ENCODE peak calls at places on chromosomes 5 and 9, in ten cellular contexts. R is transverse colon, U is kidney epithelial cell, C is gastrocnemius medialis, A is HL-60, H is fibroblast of lung, K is ovary, T is HepG2, O is cardiac muscle cell, Y is psoas muscle. P is an unnamed sample.
A peak's percentile ranks its signal among the peaks of the same experiment; 100 is the strongest.

GRCh38 chr9:79572032-79572890 is 496 bp downstream of the TLE4 start:
- DNase-seq in R (peak; percentile 45), U (no peak), C (peak; percentile 39), A (no peak), H (peak; percentile 44), K (peak; percentile 40), T (no peak), O (peak; percentile 64), Y (peak; percentile 61), P (peak; percentile 14)

GRCh38 chr9:113523421-113524141 is 60.1 kb downstream of the RGS3 start:
- DNase-seq in R (peak; percentile 81), U (no peak), C (peak; percentile 43), A (peak; percentile 68), H (peak; percentile 12), K (peak; percentile 45), T (no peak), O (peak; percentile 39), Y (peak; percentile 51), P (no peak)

GRCh38 chr5:111641533-111642230 is 115.3 kb downstream of the NREP start:
- DNase-seq in R (no peak), U (peak; percentile 35), C (no peak), A (no peak), H (peak; percentile 71), K (no peak), T (no peak), O (peak; percentile 55), Y (no peak), P (no peak)

GRCh38 chr5:26942481-26942880 is 95.9 kb downstream of the CDH9 start:
- DNase-seq in R (no peak), U (no peak), C (no peak), A (no peak), H (peak; percentile 22), K (no peak), T (no peak), O (peak; percentile 26), Y (no peak), P (no peak)

GRCh38 chr9:95067057-95067456 is 250.5 kb downstream of the FANCC start:
- DNase-seq in R (no peak), U (no peak), C (no peak), A (no peak), H (no peak), K (no peak), T (no peak), O (no peak), Y (no peak), P (no peak)

GRCh38 chr9:137604345-137605145 is 941 bp upstream of the ARRDC1 start:
- DNase-seq in R (no peak), U (no peak), C (no peak), A (no peak), H (no peak), K (no peak), T (no peak), O (no peak), Y (no peak), P (no peak)

GRCh38 chr5:154861946-154862345 is 3.5 kb downstream of the CNOT8 start:
- DNase-seq in R (no peak), U (no peak), C (no peak), A (no peak), H (no peak), K (no peak), T (no peak), O (no peak), Y (no peak), P (no peak)

GRCh38 chr5:133967715-133968056 is 739 bp downstream of the C5orf15 start:
- DNase-seq in R (peak; percentile 14), U (no peak), C (no peak), A (no peak), H (peak; percentile 51), K (no peak), T (no peak), O (peak; percentile 43), Y (no peak), P (no peak)

GRCh38 chr5:177426566-177427210 is at the start of gene GRK6:
- DNase-seq in R (peak; percentile 78), U (no peak), C (no peak), A (peak; percentile 78), H (no peak), K (peak; percentile 63), T (no peak), O (no peak), Y (peak; percentile 59), P (peak; percentile 54)

GRCh38 chr9:132160802-132161742 is 786 bp upstream of the NTNG2 start:
- DNase-seq in R (peak; percentile 32), U (peak; percentile 26), C (no peak), A (peak; percentile 64), H (peak; percentile 76), K (no peak), T (no peak), O (peak; percentile 77), Y (peak; percentile 29), P (no peak)

GRCh38 chr5:154523704-154524103 is 45.7 kb upstream of the HAND1 start:
- DNase-seq in R (no peak), U (no peak), C (no peak), A (no peak), H (peak; percentile 6), K (no peak), T (no peak), O (peak; percentile 14), Y (no peak), P (peak; percentile 76)

GRCh38 chr9:116543731-116544400 is 143.2 kb upstream of the TRIM32 start:
- DNase-seq in R (no peak), U (no peak), C (peak; percentile 77), A (no peak), H (peak; percentile 89), K (no peak), T (no peak), O (peak; percentile 42), Y (peak; percentile 58), P (no peak)

GRCh38 chr5:136205061-136205702 is 12.2 kb upstream of the SMIM32 start:
- DNase-seq in R (no peak), U (no peak), C (no peak), A (no peak), H (peak; percentile 87), K (no peak), T (no peak), O (no peak), Y (no peak), P (no peak)
- H3K27me3 ChIP-seq in R (no peaks in the 10 kb centered on the region), U (peaks cover 7% of the 10 kb centered on the region), C (no peaks in the 10 kb centered on the region), A (no peaks in the 10 kb centered on the region), H (no peaks in the 10 kb centered on the region), K (no peaks in the 10 kb centered on the region), T (no peaks in the 10 kb centered on the region), O (peaks cover 11% of the 10 kb centered on the region), Y (no peaks in the 10 kb centered on the region), P (no peaks in the 10 kb centered on the region)

DNA sequence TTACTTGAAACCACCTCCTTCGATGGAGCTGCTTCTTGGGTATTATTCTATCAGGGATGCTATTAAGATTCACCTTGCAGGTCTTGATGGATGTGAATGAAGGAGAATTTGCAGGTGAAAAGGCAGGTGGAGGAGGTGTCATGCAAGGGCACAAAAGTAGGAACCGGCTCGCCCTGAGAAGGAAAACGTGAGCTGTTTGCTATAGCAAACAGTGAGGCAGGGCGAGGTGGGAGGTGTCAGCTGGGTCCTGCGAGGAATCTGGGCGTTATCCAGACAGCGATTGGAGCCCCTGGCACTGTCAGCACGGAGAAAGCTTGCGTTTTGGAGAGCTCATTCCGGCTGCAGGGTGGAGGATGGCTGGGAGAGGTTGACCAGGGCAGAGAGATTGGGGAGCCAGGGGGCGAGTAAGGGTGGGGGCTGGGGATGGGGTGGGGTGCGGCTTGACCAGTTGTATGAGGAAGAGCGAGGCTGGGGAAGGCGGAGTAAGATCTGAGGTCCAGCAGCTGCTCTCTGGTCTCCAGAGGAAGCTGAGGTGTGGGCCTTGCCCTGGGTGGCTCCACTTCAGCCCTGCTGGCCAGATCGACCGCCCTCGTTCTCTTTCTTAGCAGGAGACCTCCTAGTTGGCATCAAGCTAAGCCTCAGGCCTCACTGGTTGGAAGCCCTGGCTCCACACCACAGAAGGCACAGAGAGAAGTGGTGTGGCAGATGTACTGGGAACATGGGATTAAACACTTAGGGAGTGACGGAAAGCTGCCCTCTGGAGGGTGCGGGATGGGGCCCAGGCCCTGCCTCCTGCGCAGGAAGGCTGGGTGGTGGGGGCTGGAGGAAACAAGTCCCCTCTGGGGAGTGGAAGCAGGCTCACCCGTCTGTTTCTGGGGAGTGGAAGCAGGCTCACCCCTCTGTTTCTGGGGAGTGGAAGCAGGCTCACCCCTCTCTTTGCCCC is 54.7 kb upstream of the NEURL1B start:
- DNase-seq in R (peak; percentile 36), U (no peak), C (no peak), A (no peak), H (no peak), K (no peak), T (no peak), O (no peak), Y (no peak), P (peak; percentile 24)
- H3K27me3 ChIP-seq in R (no peaks in the 10 kb centered on the region), U (peaks cover 25% of the 10 kb centered on the region), C (no peaks in the 10 kb centered on the region), A (peaks cover 2% of the 10 kb centered on the region), H (peaks cover 31% of the 10 kb centered on the region), K (no peaks in the 10 kb centered on the region), T (peaks cover 4% of the 10 kb centered on the region), O (no peaks in the 10 kb centered on the region), Y (peaks cover 9% of the 10 kb centered on the region), P (no peaks in the 10 kb centered on the region)

GRCh38 chr5:172897691-172898512 is 61.3 kb upstream of the RPL26L1 start:
- DNase-seq in R (no peak), U (peak; percentile 69), C (no peak), A (no peak), H (peak; percentile 99), K (peak; percentile 62), T (no peak), O (peak; percentile 83), Y (peak; percentile 58), P (no peak)

GRCh38 chr5:172898513-172899369 is 60.5 kb upstream of the RPL26L1 start:
- DNase-seq in R (no peak), U (no peak), C (no peak), A (no peak), H (no peak), K (peak; percentile 35), T (no peak), O (no peak), Y (no peak), P (no peak)

GRCh38 chr5:172901788-172902496 is 57.3 kb upstream of the RPL26L1 start:
- DNase-seq in R (no peak), U (no peak), C (no peak), A (no peak), H (peak; percentile 66), K (peak; percentile 55), T (no peak), O (peak; percentile 73), Y (no peak), P (peak; percentile 71)

GRCh38 chr5:172901012-172901780 is 58.0 kb upstream of the RPL26L1 start:
- DNase-seq in R (peak; percentile 42), U (peak; percentile 94), C (peak; percentile 69), A (no peak), H (peak; percentile 98), K (peak; percentile 90), T (peak; percentile 22), O (peak; percentile 90), Y (peak; percentile 72), P (peak; percentile 47)

DNA sequence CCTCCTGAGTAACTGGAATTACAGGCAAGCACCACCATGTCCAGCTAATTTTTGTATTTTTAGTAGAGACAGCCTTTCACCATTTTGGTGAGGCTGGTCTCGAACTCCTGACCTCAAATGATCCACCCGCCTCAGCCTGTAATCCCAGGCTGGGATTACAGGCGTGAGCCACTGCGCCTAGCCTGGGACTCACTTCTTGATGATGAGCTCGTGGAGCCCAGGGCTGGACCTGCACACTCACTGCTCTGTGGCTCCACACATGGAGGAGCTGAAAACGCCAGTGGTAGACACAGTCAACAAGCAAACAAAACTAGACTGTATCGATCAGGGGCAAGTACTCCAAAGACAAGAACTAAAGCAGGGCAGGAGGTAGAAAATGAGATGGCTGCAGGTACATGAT is 59.8 kb upstream of the RPL26L1 start:
- DNase-seq in R (no peak), U (no peak), C (no peak), A (no peak), H (no peak), K (peak; percentile 21), T (no peak), O (no peak), Y (no peak), P (no peak)
- H3K27me3 ChIP-seq in R (no peaks in the 10 kb centered on the region), U (no peaks in the 10 kb centered on the region), C (no peaks in the 10 kb centered on the region), A (no peaks in the 10 kb centered on the region), H (no peaks in the 10 kb centered on the region), K (no peaks in the 10 kb centered on the region), T (no peaks in the 10 kb centered on the region), O (no peaks in the 10 kb centered on the region), Y (no peaks in the 10 kb centered on the region), P (no peaks in the 10 kb centered on the region)

GRCh38 chr9:83062653-83063527 is at the start of gene RASEF:
- DNase-seq in R (peak; percentile 85), U (no peak), C (no peak), A (no peak), H (peak; percentile 57), K (no peak), T (no peak), O (peak; percentile 13), Y (no peak), P (peak; percentile 34)
- H3K27me3 ChIP-seq in R (peaks cover 34% of the 10 kb centered on the region), U (no peaks in the 10 kb centered on the region), C (peaks cover 64% of the 10 kb centered on the region), A (peaks cover 22% of the 10 kb centered on the region), H (peaks cover 12% of the 10 kb centered on the region), K (no peaks in the 10 kb centered on the region), T (no peaks in the 10 kb centered on the region), O (peaks cover 96% of the 10 kb centered on the region), Y (peaks cover 63% of the 10 kb centered on the region), P (no peaks in the 10 kb centered on the region)